ENCODE peak calls at places on chromosomes 6 and 20, in five cellular contexts. N is SJCRH30; R is neural progenitor cell; W is adrenal gland; I is naive thymus-derived CD4-positive, alpha-beta T cell. T is an unnamed sample.

GRCh38 chr6:158072083-158072721 is 90.5 kb downstream of the SYNJ2 start:
- DNase-seq in N (peak; percentile 59), R (peak; percentile 76), W (peak; percentile 89), I (peak; percentile 65), T (peak; percentile 38)

GRCh38 chr6:157380458-157380778 is 572 bp upstream of the ZDHHC14 start:
- DNase-seq in N (no peak), R (peak; percentile 46), W (no peak), I (no peak), T (no peak)

GRCh38 chr6:158464483-158464882 is 95.4 kb upstream of the TMEM181 start:
- DNase-seq in N (no peak), R (no peak), W (no peak), I (no peak), T (no peak)

GRCh38 chr6:128655978-128656498 is 135.6 kb upstream of the PTPRK start:
- DNase-seq in N (peak; percentile 11), R (peak; percentile 15), W (no peak), I (no peak), T (no peak)

GRCh38 chr6:2149370-2150006 is 95.9 kb downstream of the GMDS start:
- DNase-seq in N (no peak), R (no peak), W (no peak), I (no peak), T (no peak)

GRCh38 chr20:58850693-58851174 is at the start of gene GNAS-AS1:
- DNase-seq in N (no peak), R (peak; percentile 91), W (peak; percentile 68), I (peak; percentile 80), T (peak; percentile 60)

GRCh38 chr6:43807228-43808061 is 37.4 kb downstream of the VEGFA start:
- DNase-seq in N (peak; percentile 95), R (peak; percentile 32), W (peak; percentile 73), I (no peak), T (no peak)

GRCh38 chr6:71855406-71855805 is 30.9 kb upstream of the RIMS1 start:
- DNase-seq in N (no peak), R (no peak), W (no peak), I (no peak), T (no peak)

GRCh38 chr6:111994791-111995190 is 59.1 kb upstream of the CCN6 start:
- DNase-seq in N (no peak), R (no peak), W (no peak), I (no peak), T (no peak)

GRCh38 chr6:33490621-33491020 is 36.2 kb downstream of the ZBTB9 start:
- DNase-seq in N (no peak), R (no peak), W (no peak), I (no peak), T (no peak)

GRCh38 chr20:6863798-6864201 is 96.3 kb downstream of the BMP2 start:
- DNase-seq in N (no peak), R (no peak), W (no peak), I (no peak), T (no peak)

GRCh38 chr6:43993881-43994523 is 133.2 kb downstream of the MRPL14 start:
- DNase-seq in N (no peak), R (no peak), W (no peak), I (no peak), T (no peak)

GRCh38 chr6:106450645-106451044 is 90.1 kb downstream of the CRYBG1 start:
- DNase-seq in N (no peak), R (no peak), W (no peak), I (no peak), T (no peak)

GRCh38 chr20:44651507-44652373 is at the start of gene ADA:
- DNase-seq in N (peak; percentile 60), R (peak; percentile 89), W (peak; percentile 73), I (peak; percentile 55), T (no peak)

GRCh38 chr6:116476021-116476678 is 15.0 kb downstream of the CALHM6 start:
- DNase-seq in N (no peak), R (no peak), W (no peak), I (peak; percentile 23), T (no peak)

GRCh38 chr20:60008130-60008808 is 50.0 kb downstream of the CDH26 start:
- DNase-seq in N (no peak), R (no peak), W (no peak), I (no peak), T (no peak)

GRCh38 chr6:153312633-153313032 is 181.6 kb upstream of the RGS17 start:
- DNase-seq in N (peak; percentile 70), R (peak; percentile 72), W (peak; percentile 64), I (no peak), T (no peak)

GRCh38 chr20:53926428-53927028 is 143.9 kb downstream of the BCAS1 start:
- DNase-seq in N (no peak), R (no peak), W (peak; percentile 41), I (no peak), T (no peak)

GRCh38 chr6:137167702-137168377 is 5.6 kb downstream of the IL22RA2 start:
- DNase-seq in N (no peak), R (no peak), W (no peak), I (no peak), T (no peak)

GRCh38 chr6:122068291-122068769 is 331.1 kb upstream of the HSF2 start:
- DNase-seq in N (no peak), R (no peak), W (no peak), I (no peak), T (no peak)

GRCh38 chr20:48791666-48792071 is 36.1 kb downstream of the PREX1 start:
- DNase-seq in N (no peak), R (no peak), W (no peak), I (no peak), T (no peak)

GRCh38 chr6:20476501-20477043 is 57.7 kb upstream of the CDKAL1 start:
- DNase-seq in N (no peak), R (no peak), W (no peak), I (no peak), T (no peak)

GRCh38 chr6:134519456-134519855 is 201.5 kb upstream of the SGK1 start:
- DNase-seq in N (no peak), R (no peak), W (peak; percentile 84), I (peak; percentile 74), T (peak; percentile 9)

GRCh38 chr20:50744143-50744792 is 12.9 kb downstream of the PARD6B start:
- DNase-seq in N (peak; percentile 81), R (peak; percentile 62), W (peak; percentile 88), I (no peak), T (no peak)

DNA sequence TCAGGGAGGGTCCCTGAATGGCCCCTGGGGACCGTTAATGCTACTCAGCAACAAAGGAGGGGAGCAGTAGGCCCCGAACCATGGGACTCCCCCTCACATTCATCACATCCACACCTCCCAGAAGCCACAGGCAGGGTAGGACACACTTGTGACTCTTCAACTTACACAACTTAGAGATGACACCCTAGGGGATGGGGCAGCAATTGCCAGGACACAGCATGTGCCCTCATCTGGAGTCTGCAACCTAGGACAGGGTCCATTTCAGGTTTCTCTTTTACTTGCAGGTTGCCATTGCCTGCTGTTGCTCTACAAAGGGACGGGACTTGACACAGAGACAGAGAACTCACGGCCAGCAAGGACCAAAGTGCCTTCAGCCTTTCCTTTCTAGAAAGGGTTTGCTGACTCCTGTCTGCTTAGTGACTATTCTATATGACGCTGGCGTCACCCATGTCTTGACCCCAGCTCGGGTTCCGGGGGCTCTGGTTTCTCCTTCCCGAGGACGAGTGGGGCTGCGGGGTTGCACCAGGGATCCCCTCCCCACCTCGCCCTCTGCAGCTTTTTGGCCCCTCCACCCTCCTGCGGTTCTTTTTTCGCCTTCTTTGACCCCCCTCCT is 642 bp downstream of the ULBP3 start:
- DNase-seq in N (no peak), R (no peak), W (no peak), I (no peak), T (no peak)
- H3K4me3 ChIP-seq in N (peak overlapping the region; percentile 65), R (peak overlapping the region; percentile 59), W (peak overlapping the region; percentile 73), I (peak overlapping the region; percentile 77), T (peak overlapping the region; percentile 87)

GRCh38 chr20:56607061-56607704 is 21.9 kb upstream of the TFAP2C start:
- DNase-seq in N (no peak), R (no peak), W (no peak), I (no peak), T (no peak)

GRCh38 chr20:56604690-56605089 is 24.4 kb upstream of the TFAP2C start:
- DNase-seq in N (no peak), R (no peak), W (no peak), I (no peak), T (no peak)

GRCh38 chr20:56608376-56608775 is 20.7 kb upstream of the TFAP2C start:
- DNase-seq in N (no peak), R (no peak), W (no peak), I (no peak), T (no peak)

GRCh38 chr20:56606174-56606945 is 22.7 kb upstream of the TFAP2C start:
- DNase-seq in N (no peak), R (no peak), W (no peak), I (no peak), T (no peak)

DNA sequence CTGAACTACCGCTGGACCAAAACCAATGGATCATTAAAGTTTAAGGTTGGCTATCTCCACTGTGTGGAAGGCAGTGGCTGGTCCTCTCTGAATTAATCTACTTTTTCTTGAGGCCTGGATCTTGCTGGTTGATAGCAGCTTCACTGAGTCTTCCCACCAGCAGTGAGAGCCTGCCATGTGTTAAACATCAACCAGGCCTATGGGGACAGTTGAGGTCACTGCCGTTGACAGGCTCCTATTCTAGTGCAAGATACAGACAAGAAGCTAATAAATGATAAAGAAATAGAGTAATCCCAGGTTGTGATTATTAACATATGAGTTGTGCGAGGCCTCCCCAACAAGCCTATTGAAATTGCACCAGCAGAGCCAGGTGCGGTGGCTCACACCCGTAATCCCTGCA is 23.5 kb upstream of the TFAP2C start:
- DNase-seq in N (no peak), R (no peak), W (no peak), I (no peak), T (no peak)
- H3K4me1 ChIP-seq in N (no peaks in the 10 kb centered on the region), R (peaks cover 14% of the 10 kb centered on the region), W (no peaks in the 10 kb centered on the region), I (no peaks in the 10 kb centered on the region), T (no peaks in the 10 kb centered on the region)

GRCh38 chr20:18058661-18059467 is 1.1 kb upstream of the OVOL2 start:
- DNase-seq in N (peak; percentile 79), R (peak; percentile 78), W (no peak), I (no peak), T (no peak)
- H3K27ac ChIP-seq in N (no peak overlapping the region), R (no peak overlapping the region), W (no peak overlapping the region), I (no peak overlapping the region), T (no peak overlapping the region)

GRCh38 chr6:84467296-84467695 is 239.9 kb upstream of the CEP162 start:
- DNase-seq in N (no peak), R (no peak), W (no peak), I (no peak), T (no peak)

GRCh38 chr6:84464471-84464870 is 237.0 kb upstream of the CEP162 start:
- DNase-seq in N (no peak), R (no peak), W (no peak), I (no peak), T (no peak)

GRCh38 chr6:84469144-84469543 is 241.7 kb upstream of the CEP162 start:
- DNase-seq in N (no peak), R (no peak), W (no peak), I (no peak), T (no peak)

GRCh38 chr6:84462697-84463096 is 235.3 kb upstream of the CEP162 start:
- DNase-seq in N (no peak), R (no peak), W (no peak), I (no peak), T (no peak)

DNA sequence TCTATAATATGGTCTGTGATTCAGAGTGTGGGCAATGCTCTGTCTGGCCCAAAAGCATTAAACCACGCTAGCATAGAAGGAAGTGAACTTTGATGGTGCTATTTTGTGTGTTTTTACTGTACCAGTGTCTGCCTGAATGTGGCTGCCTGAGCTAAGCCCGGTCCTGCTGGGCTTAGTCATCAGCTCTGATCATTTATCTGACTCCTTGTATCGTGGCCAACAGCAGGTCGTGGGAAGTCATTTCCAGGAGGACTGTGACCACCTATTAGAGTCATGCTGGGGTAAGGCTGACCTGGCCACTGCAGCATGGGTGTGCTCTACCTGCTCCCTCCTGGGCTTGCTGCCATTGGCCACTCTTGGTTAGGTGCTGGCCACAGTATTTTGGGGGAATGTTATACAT is 239.1 kb upstream of the CEP162 start:
- DNase-seq in N (no peak), R (no peak), W (no peak), I (no peak), T (no peak)
- H3K4me3 ChIP-seq in N (no peak overlapping the region), R (no peak overlapping the region), W (no peak overlapping the region), I (no peak overlapping the region), T (no peak overlapping the region)